ENCODE peak calls at places on chromosomes 11 and 22, in six cellular contexts. One of them, this sample, is unnamed.
A peak's percentile ranks its signal among the peaks of the same experiment; 100 is the strongest.

GRCh38 chr11:131943296-131943695 is 572.9 kb downstream of the NTM start:
- DNase-seq in epithelial cell of esophagus: peak; percentile 64
- DNase-seq in activated CD4-positive, alpha-beta T cell treated with anti-CD3 and anti-CD28 coated beads, Interleukin-2, amount 10 ng/mL, durations not matched to agents 7 days and 5 days: no peak
- DNase-seq in non-pigmented ciliary epithelial cell: no peak
- DNase-seq in cardiac septum: no peak
- DNase-seq in adipocyte: no peak
- DNase-seq in this sample: no peak

GRCh38 chr22:34620832-34621231 is 445.1 kb upstream of the ISX start:
- DNase-seq in epithelial cell of esophagus: no peak
- DNase-seq in activated CD4-positive, alpha-beta T cell treated with anti-CD3 and anti-CD28 coated beads, Interleukin-2, amount 10 ng/mL, durations not matched to agents 7 days and 5 days: no peak
- DNase-seq in non-pigmented ciliary epithelial cell: no peak
- DNase-seq in cardiac septum: no peak
- DNase-seq in adipocyte: no peak
- DNase-seq in this sample: no peak

GRCh38 chr22:35477911-35478582 is 62.6 kb upstream of the RASD2 start:
- DNase-seq in epithelial cell of esophagus: peak; percentile 51
- DNase-seq in activated CD4-positive, alpha-beta T cell treated with anti-CD3 and anti-CD28 coated beads, Interleukin-2, amount 10 ng/mL, durations not matched to agents 7 days and 5 days: no peak
- DNase-seq in non-pigmented ciliary epithelial cell: no peak
- DNase-seq in cardiac septum: no peak
- DNase-seq in adipocyte: no peak
- DNase-seq in this sample: no peak

GRCh38 chr11:12606597-12606996 is 67.6 kb upstream of the TEAD1 start:
- DNase-seq in epithelial cell of esophagus: peak; percentile 17
- DNase-seq in activated CD4-positive, alpha-beta T cell treated with anti-CD3 and anti-CD28 coated beads, Interleukin-2, amount 10 ng/mL, durations not matched to agents 7 days and 5 days: no peak
- DNase-seq in non-pigmented ciliary epithelial cell: no peak
- DNase-seq in cardiac septum: no peak
- DNase-seq in adipocyte: peak; percentile 78
- DNase-seq in this sample: peak; percentile 79

GRCh38 chr11:96219981-96220623 is 122.9 kb downstream of the MAML2 start:
- DNase-seq in epithelial cell of esophagus: peak; percentile 63
- DNase-seq in activated CD4-positive, alpha-beta T cell treated with anti-CD3 and anti-CD28 coated beads, Interleukin-2, amount 10 ng/mL, durations not matched to agents 7 days and 5 days: no peak
- DNase-seq in non-pigmented ciliary epithelial cell: no peak
- DNase-seq in cardiac septum: no peak
- DNase-seq in adipocyte: peak; percentile 58
- DNase-seq in this sample: no peak

GRCh38 chr22:18110194-18110943 is at the start of gene TUBA8:
- DNase-seq in epithelial cell of esophagus: peak; percentile 40
- DNase-seq in activated CD4-positive, alpha-beta T cell treated with anti-CD3 and anti-CD28 coated beads, Interleukin-2, amount 10 ng/mL, durations not matched to agents 7 days and 5 days: peak; percentile 20
- DNase-seq in non-pigmented ciliary epithelial cell: no peak
- DNase-seq in cardiac septum: peak; percentile 85
- DNase-seq in adipocyte: peak; percentile 60
- DNase-seq in this sample: peak; percentile 38

GRCh38 chr11:9752091-9752490 is 88.2 kb downstream of the SWAP70 start:
- DNase-seq in epithelial cell of esophagus: no peak
- DNase-seq in activated CD4-positive, alpha-beta T cell treated with anti-CD3 and anti-CD28 coated beads, Interleukin-2, amount 10 ng/mL, durations not matched to agents 7 days and 5 days: no peak
- DNase-seq in non-pigmented ciliary epithelial cell: no peak
- DNase-seq in cardiac septum: no peak
- DNase-seq in adipocyte: peak; percentile 63
- DNase-seq in this sample: peak; percentile 27

GRCh38 chr22:44931077-44931540 is 78.7 kb downstream of the PHF21B start:
- DNase-seq in epithelial cell of esophagus: no peak
- DNase-seq in activated CD4-positive, alpha-beta T cell treated with anti-CD3 and anti-CD28 coated beads, Interleukin-2, amount 10 ng/mL, durations not matched to agents 7 days and 5 days: no peak
- DNase-seq in non-pigmented ciliary epithelial cell: no peak
- DNase-seq in cardiac septum: peak; percentile 82
- DNase-seq in adipocyte: peak; percentile 53
- DNase-seq in this sample: no peak

GRCh38 chr11:9600651-9601040 is 27.2 kb downstream of the WEE1 start:
- DNase-seq in epithelial cell of esophagus: peak; percentile 98
- DNase-seq in activated CD4-positive, alpha-beta T cell treated with anti-CD3 and anti-CD28 coated beads, Interleukin-2, amount 10 ng/mL, durations not matched to agents 7 days and 5 days: no peak
- DNase-seq in non-pigmented ciliary epithelial cell: no peak
- DNase-seq in cardiac septum: no peak
- DNase-seq in adipocyte: no peak
- DNase-seq in this sample: peak; percentile 76

GRCh38 chr22:44386386-44387035 is 73.8 kb upstream of the SHISAL1 start:
- DNase-seq in epithelial cell of esophagus: no peak
- DNase-seq in activated CD4-positive, alpha-beta T cell treated with anti-CD3 and anti-CD28 coated beads, Interleukin-2, amount 10 ng/mL, durations not matched to agents 7 days and 5 days: no peak
- DNase-seq in non-pigmented ciliary epithelial cell: no peak
- DNase-seq in cardiac septum: peak; percentile 62
- DNase-seq in adipocyte: no peak
- DNase-seq in this sample: no peak

GRCh38 chr11:10366568-10367331 is 61.9 kb downstream of the ADM start:
- DNase-seq in epithelial cell of esophagus: peak; percentile 90
- DNase-seq in activated CD4-positive, alpha-beta T cell treated with anti-CD3 and anti-CD28 coated beads, Interleukin-2, amount 10 ng/mL, durations not matched to agents 7 days and 5 days: peak; percentile 67
- DNase-seq in non-pigmented ciliary epithelial cell: peak; percentile 94
- DNase-seq in cardiac septum: peak; percentile 82
- DNase-seq in adipocyte: peak; percentile 95
- DNase-seq in this sample: peak; percentile 81

GRCh38 chr11:75261474-75261847 is 20.9 kb downstream of the TPBGL start:
- DNase-seq in epithelial cell of esophagus: no peak
- DNase-seq in activated CD4-positive, alpha-beta T cell treated with anti-CD3 and anti-CD28 coated beads, Interleukin-2, amount 10 ng/mL, durations not matched to agents 7 days and 5 days: peak; percentile 15
- DNase-seq in non-pigmented ciliary epithelial cell: no peak
- DNase-seq in cardiac septum: peak; percentile 75
- DNase-seq in adipocyte: no peak
- DNase-seq in this sample: no peak

GRCh38 chr11:35964846-35965245 is 21.0 kb downstream of the LDLRAD3 start:
- DNase-seq in epithelial cell of esophagus: no peak
- DNase-seq in activated CD4-positive, alpha-beta T cell treated with anti-CD3 and anti-CD28 coated beads, Interleukin-2, amount 10 ng/mL, durations not matched to agents 7 days and 5 days: no peak
- DNase-seq in non-pigmented ciliary epithelial cell: no peak
- DNase-seq in cardiac septum: no peak
- DNase-seq in adipocyte: no peak
- DNase-seq in this sample: no peak

GRCh38 chr11:64863381-64864060 is 14.9 kb downstream of the EHD1 start:
- DNase-seq in epithelial cell of esophagus: no peak
- DNase-seq in activated CD4-positive, alpha-beta T cell treated with anti-CD3 and anti-CD28 coated beads, Interleukin-2, amount 10 ng/mL, durations not matched to agents 7 days and 5 days: no peak
- DNase-seq in non-pigmented ciliary epithelial cell: no peak
- DNase-seq in cardiac septum: no peak
- DNase-seq in adipocyte: peak; percentile 42
- DNase-seq in this sample: no peak

GRCh38 chr11:47248664-47249377 is at the start of gene ACP2:
- DNase-seq in epithelial cell of esophagus: peak; percentile 90
- DNase-seq in activated CD4-positive, alpha-beta T cell treated with anti-CD3 and anti-CD28 coated beads, Interleukin-2, amount 10 ng/mL, durations not matched to agents 7 days and 5 days: peak; percentile 90
- DNase-seq in non-pigmented ciliary epithelial cell: no peak
- DNase-seq in cardiac septum: peak; percentile 95
- DNase-seq in adipocyte: peak; percentile 96
- DNase-seq in this sample: peak; percentile 91

GRCh38 chr22:35637254-35637653 is 11.0 kb upstream of the APOL6 start:
- DNase-seq in epithelial cell of esophagus: no peak
- DNase-seq in activated CD4-positive, alpha-beta T cell treated with anti-CD3 and anti-CD28 coated beads, Interleukin-2, amount 10 ng/mL, durations not matched to agents 7 days and 5 days: no peak
- DNase-seq in non-pigmented ciliary epithelial cell: no peak
- DNase-seq in cardiac septum: peak; percentile 41
- DNase-seq in adipocyte: no peak
- DNase-seq in this sample: no peak

GRCh38 chr22:45441158-45441557 is 27.7 kb downstream of the RIBC2 start:
- DNase-seq in epithelial cell of esophagus: peak; percentile 61
- DNase-seq in activated CD4-positive, alpha-beta T cell treated with anti-CD3 and anti-CD28 coated beads, Interleukin-2, amount 10 ng/mL, durations not matched to agents 7 days and 5 days: peak; percentile 32
- DNase-seq in non-pigmented ciliary epithelial cell: peak; percentile 19
- DNase-seq in cardiac septum: no peak
- DNase-seq in adipocyte: peak; percentile 86
- DNase-seq in this sample: peak; percentile 81

GRCh38 chr11:94325681-94326080 is 21.3 kb downstream of the IZUMO1R start:
- DNase-seq in epithelial cell of esophagus: peak; percentile 74
- DNase-seq in activated CD4-positive, alpha-beta T cell treated with anti-CD3 and anti-CD28 coated beads, Interleukin-2, amount 10 ng/mL, durations not matched to agents 7 days and 5 days: peak; percentile 66
- DNase-seq in non-pigmented ciliary epithelial cell: no peak
- DNase-seq in cardiac septum: no peak
- DNase-seq in adipocyte: no peak
- DNase-seq in this sample: peak; percentile 31

GRCh38 chr11:96019810-96020747 is 96.2 kb upstream of the MTMR2 start:
- DNase-seq in epithelial cell of esophagus: no peak
- DNase-seq in activated CD4-positive, alpha-beta T cell treated with anti-CD3 and anti-CD28 coated beads, Interleukin-2, amount 10 ng/mL, durations not matched to agents 7 days and 5 days: no peak
- DNase-seq in non-pigmented ciliary epithelial cell: no peak
- DNase-seq in cardiac septum: no peak
- DNase-seq in adipocyte: no peak
- DNase-seq in this sample: no peak

GRCh38 chr11:102367364-102367763 is 20.4 kb downstream of the BIRC2 start:
- DNase-seq in epithelial cell of esophagus: peak; percentile 9
- DNase-seq in activated CD4-positive, alpha-beta T cell treated with anti-CD3 and anti-CD28 coated beads, Interleukin-2, amount 10 ng/mL, durations not matched to agents 7 days and 5 days: no peak
- DNase-seq in non-pigmented ciliary epithelial cell: no peak
- DNase-seq in cardiac septum: no peak
- DNase-seq in adipocyte: peak; percentile 68
- DNase-seq in this sample: no peak

GRCh38 chr11:12235945-12236743 is 125.8 kb downstream of the MICAL2 start:
- DNase-seq in epithelial cell of esophagus: peak; percentile 61
- DNase-seq in activated CD4-positive, alpha-beta T cell treated with anti-CD3 and anti-CD28 coated beads, Interleukin-2, amount 10 ng/mL, durations not matched to agents 7 days and 5 days: peak; percentile 75
- DNase-seq in non-pigmented ciliary epithelial cell: no peak
- DNase-seq in cardiac septum: no peak
- DNase-seq in adipocyte: peak; percentile 86
- DNase-seq in this sample: no peak

GRCh38 chr11:22192642-22193347 is at the start of gene ANO5:
- DNase-seq in epithelial cell of esophagus: peak; percentile 8
- DNase-seq in activated CD4-positive, alpha-beta T cell treated with anti-CD3 and anti-CD28 coated beads, Interleukin-2, amount 10 ng/mL, durations not matched to agents 7 days and 5 days: no peak
- DNase-seq in non-pigmented ciliary epithelial cell: no peak
- DNase-seq in cardiac septum: peak; percentile 87
- DNase-seq in adipocyte: peak; percentile 22
- DNase-seq in this sample: no peak

GRCh38 chr11:64850979-64851567 is 6.6 kb upstream of the CDC42BPG start:
- DNase-seq in epithelial cell of esophagus: peak; percentile 35
- DNase-seq in activated CD4-positive, alpha-beta T cell treated with anti-CD3 and anti-CD28 coated beads, Interleukin-2, amount 10 ng/mL, durations not matched to agents 7 days and 5 days: peak; percentile 49
- DNase-seq in non-pigmented ciliary epithelial cell: no peak
- DNase-seq in cardiac septum: no peak
- DNase-seq in adipocyte: peak; percentile 62
- DNase-seq in this sample: peak; percentile 46

GRCh38 chr11:76266269-76266668 is 60.0 kb upstream of the WNT11 start:
- DNase-seq in epithelial cell of esophagus: peak; percentile 94
- DNase-seq in activated CD4-positive, alpha-beta T cell treated with anti-CD3 and anti-CD28 coated beads, Interleukin-2, amount 10 ng/mL, durations not matched to agents 7 days and 5 days: no peak
- DNase-seq in non-pigmented ciliary epithelial cell: peak; percentile 31
- DNase-seq in cardiac septum: no peak
- DNase-seq in adipocyte: peak; percentile 65
- DNase-seq in this sample: peak; percentile 83

GRCh38 chr11:59283311-59283710 is 70.6 kb upstream of the MPEG1 start:
- DNase-seq in epithelial cell of esophagus: no peak
- DNase-seq in activated CD4-positive, alpha-beta T cell treated with anti-CD3 and anti-CD28 coated beads, Interleukin-2, amount 10 ng/mL, durations not matched to agents 7 days and 5 days: no peak
- DNase-seq in non-pigmented ciliary epithelial cell: no peak
- DNase-seq in cardiac septum: no peak
- DNase-seq in adipocyte: no peak
- DNase-seq in this sample: no peak

GRCh38 chr22:36577019-36577418 is 48.1 kb upstream of the EIF3D start:
- DNase-seq in epithelial cell of esophagus: peak; percentile 74
- DNase-seq in activated CD4-positive, alpha-beta T cell treated with anti-CD3 and anti-CD28 coated beads, Interleukin-2, amount 10 ng/mL, durations not matched to agents 7 days and 5 days: no peak
- DNase-seq in non-pigmented ciliary epithelial cell: peak; percentile 79
- DNase-seq in cardiac septum: no peak
- DNase-seq in adipocyte: peak; percentile 68
- DNase-seq in this sample: peak; percentile 91

GRCh38 chr11:69358398-69359080 is 64.6 kb downstream of the MYEOV start:
- DNase-seq in epithelial cell of esophagus: no peak
- DNase-seq in activated CD4-positive, alpha-beta T cell treated with anti-CD3 and anti-CD28 coated beads, Interleukin-2, amount 10 ng/mL, durations not matched to agents 7 days and 5 days: no peak
- DNase-seq in non-pigmented ciliary epithelial cell: no peak
- DNase-seq in cardiac septum: peak; percentile 35
- DNase-seq in adipocyte: no peak
- DNase-seq in this sample: no peak

GRCh38 chr11:76115555-76115954 is 90.7 kb downstream of the WNT11 start:
- DNase-seq in epithelial cell of esophagus: no peak
- DNase-seq in activated CD4-positive, alpha-beta T cell treated with anti-CD3 and anti-CD28 coated beads, Interleukin-2, amount 10 ng/mL, durations not matched to agents 7 days and 5 days: no peak
- DNase-seq in non-pigmented ciliary epithelial cell: no peak
- DNase-seq in cardiac septum: no peak
- DNase-seq in adipocyte: no peak
- DNase-seq in this sample: no peak

GRCh38 chr11:64661146-64661545 is 61.9 kb downstream of the NRXN2 start:
- DNase-seq in epithelial cell of esophagus: peak; percentile 43
- DNase-seq in activated CD4-positive, alpha-beta T cell treated with anti-CD3 and anti-CD28 coated beads, Interleukin-2, amount 10 ng/mL, durations not matched to agents 7 days and 5 days: no peak
- DNase-seq in non-pigmented ciliary epithelial cell: no peak
- DNase-seq in cardiac septum: no peak
- DNase-seq in adipocyte: peak; percentile 35
- DNase-seq in this sample: peak; percentile 70

GRCh38 chr11:119206512-119207299 is 567 bp downstream of the CBL start:
- DNase-seq in epithelial cell of esophagus: peak; percentile 24
- DNase-seq in activated CD4-positive, alpha-beta T cell treated with anti-CD3 and anti-CD28 coated beads, Interleukin-2, amount 10 ng/mL, durations not matched to agents 7 days and 5 days: peak; percentile 60
- DNase-seq in non-pigmented ciliary epithelial cell: no peak
- DNase-seq in cardiac septum: peak; percentile 84
- DNase-seq in adipocyte: peak; percentile 72
- DNase-seq in this sample: no peak

GRCh38 chr11:135002236-135002635 is 590.2 kb upstream of the B3GAT1 start:
- DNase-seq in epithelial cell of esophagus: no peak
- DNase-seq in activated CD4-positive, alpha-beta T cell treated with anti-CD3 and anti-CD28 coated beads, Interleukin-2, amount 10 ng/mL, durations not matched to agents 7 days and 5 days: no peak
- DNase-seq in non-pigmented ciliary epithelial cell: no peak
- DNase-seq in cardiac septum: no peak
- DNase-seq in adipocyte: no peak
- DNase-seq in this sample: no peak